ENCODE peak calls at places on chromosomes 3 and 15, in nine cellular contexts. K is transverse colon, X is foreskin keratinocyte, L is uterus, O is lung, Y is heart right ventricle, A is adrenal gland, S is IMR-90, J is sigmoid colon. G is an unnamed sample.

GRCh38 chr3:1171320-1171719 is 78.5 kb downstream of the CNTN6 start:
- DNase-seq in K (no peak), X (no peak), L (no peak), O (peak; percentile 32), Y (no peak), A (no peak), S (no peak), J (no peak), G (no peak)

GRCh38 chr15:97993310-97993738 is 32.8 kb downstream of the ARRDC4 start:
- DNase-seq in K (no peak), X (peak; percentile 75), L (no peak), O (no peak), Y (peak; percentile 31), A (peak; percentile 45), S (no peak), J (no peak), G (no peak)

GRCh38 chr15:41825572-41826535 is 2.0 kb upstream of the JMJD7 start:
- DNase-seq in K (no peak), X (peak; percentile 59), L (no peak), O (no peak), Y (no peak), A (no peak), S (no peak), J (no peak), G (peak; percentile 81)

GRCh38 chr15:88476635-88477038 is 9.1 kb downstream of the MRPS11 start:
- DNase-seq in K (no peak), X (no peak), L (peak; percentile 50), O (no peak), Y (peak; percentile 33), A (peak; percentile 55), S (peak; percentile 55), J (no peak), G (peak; percentile 88)

GRCh38 chr15:82315519-82316246 is 33.6 kb downstream of the GOLGA6L10 start:
- DNase-seq in K (no peak), X (no peak), L (no peak), O (no peak), Y (peak; percentile 60), A (no peak), S (no peak), J (no peak), G (no peak)

GRCh38 chr15:42198516-42198915 is 9.6 kb downstream of the VPS39 start:
- DNase-seq in K (no peak), X (no peak), L (no peak), O (no peak), Y (no peak), A (no peak), S (no peak), J (no peak), G (no peak)

GRCh38 chr3:29755416-29755815 is 474.5 kb downstream of the RBMS3 start:
- DNase-seq in K (no peak), X (no peak), L (no peak), O (no peak), Y (no peak), A (no peak), S (no peak), J (no peak), G (no peak)

GRCh38 chr3:170128259-170128976 is 53.1 kb downstream of the PHC3 start:
- DNase-seq in K (peak; percentile 48), X (no peak), L (no peak), O (no peak), Y (no peak), A (no peak), S (no peak), J (no peak), G (no peak)

GRCh38 chr15:89305395-89305794 is 29.2 kb downstream of the POLG start:
- DNase-seq in K (no peak), X (no peak), L (no peak), O (no peak), Y (no peak), A (peak; percentile 37), S (no peak), J (no peak), G (no peak)

GRCh38 chr3:12004741-12005513 is 739 bp downstream of the SYN2 start:
- DNase-seq in K (no peak), X (no peak), L (peak; percentile 13), O (no peak), Y (no peak), A (no peak), S (no peak), J (no peak), G (peak; percentile 69)

GRCh38 chr3:38560996-38561717 is 65.0 kb downstream of the EXOG start:
- DNase-seq in K (no peak), X (no peak), L (no peak), O (no peak), Y (no peak), A (no peak), S (no peak), J (peak; percentile 45), G (no peak)

GRCh38 chr3:63875510-63875909 is 11.8 kb downstream of the ATXN7 start:
- DNase-seq in K (no peak), X (no peak), L (no peak), O (no peak), Y (no peak), A (no peak), S (no peak), J (no peak), G (no peak)

GRCh38 chr3:39809995-39810595 is 686 bp downstream of the MYRIP start:
- DNase-seq in K (no peak), X (no peak), L (no peak), O (no peak), Y (no peak), A (peak; percentile 13), S (no peak), J (no peak), G (peak; percentile 60)

GRCh38 chr3:106006001-106006400 is 137.2 kb upstream of the CBLB start:
- DNase-seq in K (no peak), X (peak; percentile 99), L (no peak), O (no peak), Y (no peak), A (peak; percentile 81), S (peak; percentile 87), J (no peak), G (no peak)

GRCh38 chr15:43529587-43530345 is 12.4 kb downstream of the MAP1A start:
- DNase-seq in K (no peak), X (no peak), L (no peak), O (no peak), Y (no peak), A (no peak), S (no peak), J (no peak), G (peak; percentile 70)

GRCh38 chr15:70111203-70112017 is 13.7 kb upstream of the TLE3 start:
- DNase-seq in K (peak; percentile 76), X (peak; percentile 60), L (peak; percentile 81), O (no peak), Y (peak; percentile 90), A (peak; percentile 80), S (peak; percentile 73), J (peak; percentile 91), G (peak; percentile 94)

GRCh38 chr15:70829366-70830166 is 24.4 kb downstream of the LARP6 start:
- DNase-seq in K (no peak), X (no peak), L (no peak), O (no peak), Y (no peak), A (no peak), S (peak; percentile 22), J (no peak), G (no peak)

GRCh38 chr3:39718674-39719595 is 90.5 kb upstream of the MYRIP start:
- DNase-seq in K (no peak), X (peak; percentile 34), L (no peak), O (no peak), Y (no peak), A (no peak), S (peak; percentile 1), J (no peak), G (peak; percentile 49)

GRCh38 chr3:42298259-42298658 is 32.3 kb upstream of the CCK start:
- DNase-seq in K (no peak), X (no peak), L (no peak), O (no peak), Y (no peak), A (no peak), S (no peak), J (no peak), G (no peak)

GRCh38 chr3:195003006-195003892 is 267.7 kb downstream of the XXYLT1 start:
- DNase-seq in K (peak; percentile 26), X (no peak), L (peak; percentile 77), O (peak; percentile 42), Y (peak; percentile 63), A (no peak), S (no peak), J (peak; percentile 83), G (peak; percentile 84)

GRCh38 chr3:184017672-184018423 is at the start of gene ABCC5:
- DNase-seq in K (peak; percentile 94), X (peak; percentile 84), L (peak; percentile 92), O (peak; percentile 91), Y (peak; percentile 94), A (peak; percentile 96), S (peak; percentile 91), J (peak; percentile 97), G (peak; percentile 99)
- TF ChIP-seq CTCF in K (no peak), X (no peak), L (no peak), O (no peak), Y (peak; percentile 2), A (no peak), S (no peak), J (peak; percentile 76), G (no peak)

DNA sequence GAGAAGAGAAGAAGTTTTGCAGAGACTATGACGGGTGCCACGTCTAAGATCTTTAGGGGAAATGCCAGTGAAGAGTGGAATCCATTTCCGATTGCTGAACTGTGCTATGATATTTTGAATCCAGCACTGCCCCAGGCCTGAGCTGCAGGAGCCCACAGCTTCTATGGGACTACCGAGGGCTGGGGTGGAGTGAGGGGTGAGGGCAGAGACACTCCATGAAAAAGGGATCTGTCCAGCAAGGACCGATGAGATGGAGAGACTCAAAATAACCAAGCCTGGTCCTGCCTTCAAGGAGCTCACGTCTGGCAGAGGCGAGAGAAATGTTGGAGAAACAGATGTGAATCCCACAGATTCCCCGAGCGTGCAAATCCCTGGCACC is 79.8 kb upstream of the MEF2A start:
- DNase-seq in K (no peak), X (no peak), L (no peak), O (no peak), Y (no peak), A (no peak), S (no peak), J (no peak), G (no peak)
- H3K27ac ChIP-seq in K (peak overlapping the region; percentile 15), X (no peak overlapping the region), L (peak overlapping the region; percentile 66), O (peak overlapping the region; percentile 67), Y (peak overlapping the region; percentile 86), A (peak overlapping the region; percentile 60), S (peak overlapping the region; percentile 71), J (peak overlapping the region; percentile 57), G (peak overlapping the region; percentile 15)

DNA sequence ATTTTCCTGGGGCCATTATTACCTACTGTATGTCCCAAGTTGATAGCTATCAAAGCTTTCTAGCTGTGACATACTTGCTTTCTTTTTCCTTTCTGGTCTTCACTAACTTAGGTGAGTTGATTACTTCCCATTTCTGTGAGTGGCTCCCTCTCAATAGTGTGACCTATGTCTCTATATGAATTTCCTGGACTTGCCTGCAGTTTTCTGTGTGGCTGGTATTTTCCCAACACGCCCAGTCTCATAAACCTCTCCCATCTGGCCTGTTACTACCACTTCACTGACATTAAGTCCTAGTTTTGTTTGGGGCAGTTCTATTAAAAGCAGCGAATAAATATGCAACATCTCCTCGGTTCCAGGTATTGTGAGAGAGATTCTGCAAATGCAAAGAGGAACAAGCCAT is 671.2 kb downstream of the SI start:
- DNase-seq in K (peak; percentile 35), X (no peak), L (no peak), O (no peak), Y (no peak), A (no peak), S (no peak), J (no peak), G (no peak)
- H3K4me1 ChIP-seq in K (no peaks in the 10 kb centered on the region), X (no peaks in the 10 kb centered on the region), L (no peaks in the 10 kb centered on the region), O (no peaks in the 10 kb centered on the region), Y (no peaks in the 10 kb centered on the region), A (no peaks in the 10 kb centered on the region), S (no peaks in the 10 kb centered on the region), J (peaks cover 7% of the 10 kb centered on the region), G (no peaks in the 10 kb centered on the region)

GRCh38 chr3:150370129-150370602 is 37.9 kb upstream of the TSC22D2 start:
- DNase-seq in K (peak; percentile 39), X (peak; percentile 98), L (peak; percentile 35), O (peak; percentile 72), Y (peak; percentile 62), A (peak; percentile 78), S (peak; percentile 97), J (peak; percentile 83), G (peak; percentile 86)
- TF ChIP-seq CTCF in K (no peak), X (peak; percentile 58), L (peak; percentile 13), O (no peak), Y (no peak), A (no peak), S (peak; percentile 25), J (peak; percentile 19), G (peak; percentile 15)

G was measured in osteoblast.